ENCODE peak calls at places on chromosomes 5 and 9, in five cellular contexts. One of them, this sample, is unnamed.

GRCh38 chr5:171386861-171387254 is 791 bp upstream of the NPM1 start:
- DNase-seq in upper lobe of left lung: no peak
- DNase-seq in left lung: no peak
- DNase-seq in cardiac muscle cell: peak; percentile 35
- DNase-seq in CD4-positive, alpha-beta memory T cell: no peak
- DNase-seq in this sample: no peak

GRCh38 chr5:135492319-135492626 is 40.1 kb upstream of the TIFAB start:
- DNase-seq in left lung: no peak
- DNase-seq in upper lobe of left lung: no peak
- DNase-seq in cardiac muscle cell: no peak
- DNase-seq in CD4-positive, alpha-beta memory T cell: no peak
- DNase-seq in this sample: no peak

GRCh38 chr5:75992677-75993582 is 90.3 kb upstream of the SV2C start:
- DNase-seq in cardiac muscle cell: no peak
- DNase-seq in left lung: no peak
- DNase-seq in upper lobe of left lung: no peak
- DNase-seq in CD4-positive, alpha-beta memory T cell: no peak
- DNase-seq in this sample: no peak

GRCh38 chr9:126700903-126701819 is 87.4 kb downstream of the LMX1B start:
- DNase-seq in left lung: no peak
- DNase-seq in cardiac muscle cell: no peak
- DNase-seq in upper lobe of left lung: no peak
- DNase-seq in CD4-positive, alpha-beta memory T cell: no peak
- DNase-seq in this sample: no peak

GRCh38 chr9:109817146-109817845 is 37.3 kb downstream of the PALM2AKAP2 start:
- DNase-seq in upper lobe of left lung: no peak
- DNase-seq in CD4-positive, alpha-beta memory T cell: no peak
- DNase-seq in cardiac muscle cell: no peak
- DNase-seq in left lung: no peak
- DNase-seq in this sample: no peak

GRCh38 chr5:172833691-172834569 is at the start of gene ERGIC1:
- DNase-seq in cardiac muscle cell: peak; percentile 73
- DNase-seq in left lung: peak; percentile 97
- DNase-seq in upper lobe of left lung: peak; percentile 98
- DNase-seq in CD4-positive, alpha-beta memory T cell: peak; percentile 72
- DNase-seq in this sample: peak; percentile 53

GRCh38 chr9:99368341-99369326 is 146.6 kb downstream of the SEC61B start:
- DNase-seq in left lung: no peak
- DNase-seq in cardiac muscle cell: peak; percentile 79
- DNase-seq in CD4-positive, alpha-beta memory T cell: no peak
- DNase-seq in upper lobe of left lung: peak; percentile 53
- DNase-seq in this sample: peak; percentile 29

GRCh38 chr9:116767219-116767618 is 80.1 kb downstream of the TRIM32 start:
- DNase-seq in upper lobe of left lung: no peak
- DNase-seq in left lung: no peak
- DNase-seq in cardiac muscle cell: peak; percentile 37
- DNase-seq in CD4-positive, alpha-beta memory T cell: no peak
- DNase-seq in this sample: no peak

GRCh38 chr5:174945853-174946252 is 221.5 kb downstream of the MSX2 start:
- DNase-seq in upper lobe of left lung: no peak
- DNase-seq in cardiac muscle cell: no peak
- DNase-seq in CD4-positive, alpha-beta memory T cell: no peak
- DNase-seq in left lung: no peak
- DNase-seq in this sample: no peak

GRCh38 chr5:79702606-79703380 is 13.2 kb downstream of the CMYA5 start:
- DNase-seq in left lung: no peak
- DNase-seq in cardiac muscle cell: no peak
- DNase-seq in upper lobe of left lung: no peak
- DNase-seq in CD4-positive, alpha-beta memory T cell: no peak
- DNase-seq in this sample: peak; percentile 21

GRCh38 chr5:17794829-17795228 is 160.6 kb downstream of the TAF11L14 start:
- DNase-seq in cardiac muscle cell: no peak
- DNase-seq in CD4-positive, alpha-beta memory T cell: no peak
- DNase-seq in upper lobe of left lung: no peak
- DNase-seq in left lung: no peak
- DNase-seq in this sample: no peak

GRCh38 chr5:78420548-78420947 is 60.1 kb downstream of the SCAMP1 start:
- DNase-seq in CD4-positive, alpha-beta memory T cell: no peak
- DNase-seq in cardiac muscle cell: no peak
- DNase-seq in upper lobe of left lung: no peak
- DNase-seq in left lung: no peak
- DNase-seq in this sample: no peak

GRCh38 chr9:130985606-130986162 is 23.3 kb upstream of the LAMC3 start:
- DNase-seq in left lung: no peak
- DNase-seq in cardiac muscle cell: no peak
- DNase-seq in upper lobe of left lung: no peak
- DNase-seq in CD4-positive, alpha-beta memory T cell: no peak
- DNase-seq in this sample: no peak

GRCh38 chr9:133476531-133476930 is 2.4 kb downstream of the SLC2A6 start:
- DNase-seq in upper lobe of left lung: no peak
- DNase-seq in left lung: peak; percentile 71
- DNase-seq in cardiac muscle cell: no peak
- DNase-seq in CD4-positive, alpha-beta memory T cell: no peak
- DNase-seq in this sample: no peak

GRCh38 chr9:4927043-4927471 is 58.0 kb upstream of the JAK2 start:
- DNase-seq in CD4-positive, alpha-beta memory T cell: no peak
- DNase-seq in upper lobe of left lung: no peak
- DNase-seq in cardiac muscle cell: peak; percentile 41
- DNase-seq in left lung: no peak
- DNase-seq in this sample: no peak

GRCh38 chr5:125961150-125961549 is 462.1 kb upstream of the GRAMD2B start:
- DNase-seq in CD4-positive, alpha-beta memory T cell: no peak
- DNase-seq in cardiac muscle cell: no peak
- DNase-seq in left lung: no peak
- DNase-seq in upper lobe of left lung: no peak
- DNase-seq in this sample: no peak

GRCh38 chr9:117783828-117784227 is 79.6 kb downstream of the TLR4 start:
- DNase-seq in CD4-positive, alpha-beta memory T cell: peak; percentile 46
- DNase-seq in cardiac muscle cell: no peak
- DNase-seq in left lung: no peak
- DNase-seq in upper lobe of left lung: no peak
- DNase-seq in this sample: peak; percentile 34

GRCh38 chr5:14153932-14154646 is 10.9 kb downstream of the TRIO start:
- DNase-seq in cardiac muscle cell: peak; percentile 70
- DNase-seq in left lung: no peak
- DNase-seq in upper lobe of left lung: no peak
- DNase-seq in CD4-positive, alpha-beta memory T cell: no peak
- DNase-seq in this sample: no peak

GRCh38 chr9:20561542-20561941 is 60.8 kb downstream of the MLLT3 start:
- DNase-seq in upper lobe of left lung: no peak
- DNase-seq in left lung: no peak
- DNase-seq in CD4-positive, alpha-beta memory T cell: no peak
- DNase-seq in cardiac muscle cell: no peak
- DNase-seq in this sample: no peak

GRCh38 chr9:116234091-116234490 is 80.5 kb downstream of the PAPPA start:
- DNase-seq in left lung: no peak
- DNase-seq in upper lobe of left lung: no peak
- DNase-seq in CD4-positive, alpha-beta memory T cell: no peak
- DNase-seq in cardiac muscle cell: no peak
- DNase-seq in this sample: no peak

GRCh38 chr5:14374100-14374499 is 207.5 kb upstream of the OTULINL start:
- DNase-seq in cardiac muscle cell: no peak
- DNase-seq in upper lobe of left lung: no peak
- DNase-seq in left lung: no peak
- DNase-seq in CD4-positive, alpha-beta memory T cell: no peak
- DNase-seq in this sample: no peak

GRCh38 chr5:61245486-61245885 is 83.2 kb upstream of the SMIM15 start:
- DNase-seq in cardiac muscle cell: no peak
- DNase-seq in upper lobe of left lung: no peak
- DNase-seq in left lung: no peak
- DNase-seq in CD4-positive, alpha-beta memory T cell: no peak
- DNase-seq in this sample: no peak

GRCh38 chr9:97990259-97990658 is 7.1 kb downstream of the ANP32B start:
- DNase-seq in left lung: no peak
- DNase-seq in upper lobe of left lung: no peak
- DNase-seq in cardiac muscle cell: no peak
- DNase-seq in CD4-positive, alpha-beta memory T cell: no peak
- DNase-seq in this sample: no peak

GRCh38 chr9:6931913-6932312 is 174.1 kb downstream of the KDM4C start:
- DNase-seq in upper lobe of left lung: no peak
- DNase-seq in left lung: no peak
- DNase-seq in CD4-positive, alpha-beta memory T cell: no peak
- DNase-seq in cardiac muscle cell: no peak
- DNase-seq in this sample: no peak

GRCh38 chr5:122120957-122121356 is 8.4 kb upstream of the ZNF474 start:
- DNase-seq in left lung: no peak
- DNase-seq in cardiac muscle cell: no peak
- DNase-seq in CD4-positive, alpha-beta memory T cell: no peak
- DNase-seq in upper lobe of left lung: no peak
- DNase-seq in this sample: no peak

GRCh38 chr5:1523480-1523792 is 324 bp downstream of the LPCAT1 start:
- DNase-seq in cardiac muscle cell: no peak
- DNase-seq in CD4-positive, alpha-beta memory T cell: no peak
- DNase-seq in upper lobe of left lung: no peak
- DNase-seq in left lung: peak; percentile 85
- DNase-seq in this sample: no peak

GRCh38 chr5:96339862-96340261 is 93.2 kb downstream of the PCSK1 start:
- DNase-seq in cardiac muscle cell: no peak
- DNase-seq in left lung: no peak
- DNase-seq in CD4-positive, alpha-beta memory T cell: no peak
- DNase-seq in upper lobe of left lung: no peak
- DNase-seq in this sample: no peak

GRCh38 chr9:35548571-35548970 is 56.5 kb upstream of the TESK1 start:
- DNase-seq in CD4-positive, alpha-beta memory T cell: no peak
- DNase-seq in left lung: no peak
- DNase-seq in upper lobe of left lung: no peak
- DNase-seq in cardiac muscle cell: no peak
- DNase-seq in this sample: no peak
- H3K9me3 ChIP-seq in CD4-positive, alpha-beta memory T cell: no peaks in the 10 kb centered on the region
- H3K9me3 ChIP-seq in left lung: no peaks in the 10 kb centered on the region
- H3K9me3 ChIP-seq in upper lobe of left lung: no peaks in the 10 kb centered on the region
- H3K9me3 ChIP-seq in cardiac muscle cell: no peaks in the 10 kb centered on the region
- H3K9me3 ChIP-seq in this sample: no peaks in the 10 kb centered on the region

GRCh38 chr5:137633896-137634295 is 102.0 kb downstream of the KLHL3 start:
- DNase-seq in upper lobe of left lung: peak; percentile 29
- DNase-seq in left lung: no peak
- DNase-seq in cardiac muscle cell: no peak
- DNase-seq in CD4-positive, alpha-beta memory T cell: no peak
- DNase-seq in this sample: no peak

GRCh38 chr5:137636846-137637515 is 98.9 kb downstream of the KLHL3 start:
- DNase-seq in left lung: no peak
- DNase-seq in upper lobe of left lung: peak; percentile 45
- DNase-seq in cardiac muscle cell: no peak
- DNase-seq in CD4-positive, alpha-beta memory T cell: no peak
- DNase-seq in this sample: no peak

GRCh38 chr5:137635521-137635921 is 100.4 kb downstream of the KLHL3 start:
- DNase-seq in upper lobe of left lung: no peak
- DNase-seq in cardiac muscle cell: no peak
- DNase-seq in left lung: no peak
- DNase-seq in CD4-positive, alpha-beta memory T cell: no peak
- DNase-seq in this sample: no peak

GRCh38 chr5:137638841-137639240 is 97.0 kb downstream of the KLHL3 start:
- DNase-seq in CD4-positive, alpha-beta memory T cell: no peak
- DNase-seq in cardiac muscle cell: no peak
- DNase-seq in left lung: no peak
- DNase-seq in upper lobe of left lung: peak; percentile 40
- DNase-seq in this sample: no peak

DNA sequence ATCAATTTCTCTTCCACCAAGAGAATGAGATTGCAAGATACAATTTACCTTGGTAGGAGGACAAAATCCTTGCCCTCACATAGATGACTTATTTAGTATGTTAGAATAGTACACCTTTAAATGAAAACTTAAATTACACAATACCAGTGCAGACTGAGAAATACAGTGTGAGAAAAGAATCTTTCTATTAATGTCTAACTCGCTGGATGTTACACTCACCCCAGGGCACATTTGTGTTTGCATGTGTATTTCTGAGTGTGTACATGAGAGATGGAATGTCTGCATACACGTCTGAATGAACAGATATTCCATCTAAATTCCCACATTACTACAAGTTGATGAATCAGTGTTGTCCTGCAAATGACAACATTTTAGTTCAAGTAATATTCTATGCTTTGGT is 99.8 kb downstream of the KLHL3 start:
- DNase-seq in cardiac muscle cell: no peak
- DNase-seq in CD4-positive, alpha-beta memory T cell: no peak
- DNase-seq in upper lobe of left lung: no peak
- DNase-seq in left lung: no peak
- DNase-seq in this sample: no peak
- H3K4me3 ChIP-seq in cardiac muscle cell: no peak overlapping the region
- H3K4me3 ChIP-seq in CD4-positive, alpha-beta memory T cell: no peak overlapping the region
- H3K4me3 ChIP-seq in upper lobe of left lung: no peak overlapping the region
- H3K4me3 ChIP-seq in left lung: no peak overlapping the region
- H3K4me3 ChIP-seq in this sample: no peak overlapping the region

GRCh38 chr9:72980183-72980582 is 27.3 kb upstream of the ALDH1A1 start:
- DNase-seq in CD4-positive, alpha-beta memory T cell: no peak
- DNase-seq in left lung: no peak
- DNase-seq in upper lobe of left lung: no peak
- DNase-seq in cardiac muscle cell: no peak
- DNase-seq in this sample: no peak

GRCh38 chr9:72982161-72982799 is 29.4 kb upstream of the ALDH1A1 start:
- DNase-seq in upper lobe of left lung: no peak
- DNase-seq in cardiac muscle cell: no peak
- DNase-seq in left lung: no peak
- DNase-seq in CD4-positive, alpha-beta memory T cell: no peak
- DNase-seq in this sample: no peak

GRCh38 chr9:72983056-72983455 is 30.2 kb upstream of the ALDH1A1 start:
- DNase-seq in cardiac muscle cell: no peak
- DNase-seq in upper lobe of left lung: no peak
- DNase-seq in left lung: no peak
- DNase-seq in CD4-positive, alpha-beta memory T cell: no peak
- DNase-seq in this sample: no peak

GRCh38 chr9:72980600-72981265 is 27.9 kb upstream of the ALDH1A1 start:
- DNase-seq in cardiac muscle cell: no peak
- DNase-seq in upper lobe of left lung: no peak
- DNase-seq in left lung: no peak
- DNase-seq in CD4-positive, alpha-beta memory T cell: no peak
- DNase-seq in this sample: no peak

DNA sequence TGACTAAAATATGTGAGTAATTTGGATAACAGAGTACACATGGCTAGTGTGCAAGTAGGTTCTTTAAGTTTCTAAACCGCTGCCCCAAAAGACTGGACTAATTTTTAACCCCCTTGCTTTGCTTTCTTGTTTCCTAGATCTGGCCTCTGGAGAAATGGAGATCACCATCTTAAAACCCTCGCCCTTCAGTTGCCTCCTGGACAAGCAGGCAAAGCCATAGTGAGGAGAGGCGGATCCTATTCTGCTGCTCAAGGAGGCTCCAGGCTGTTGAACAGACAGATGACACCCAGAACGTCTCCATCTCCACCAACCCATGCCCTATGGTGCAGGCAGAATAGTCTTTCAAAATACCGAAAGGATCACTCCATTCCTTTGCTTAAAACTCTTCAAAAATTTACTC is 28.6 kb upstream of the ALDH1A1 start:
- DNase-seq in cardiac muscle cell: no peak
- DNase-seq in left lung: no peak
- DNase-seq in upper lobe of left lung: no peak
- DNase-seq in CD4-positive, alpha-beta memory T cell: no peak
- DNase-seq in this sample: no peak
- H3K27ac ChIP-seq in cardiac muscle cell: no peak overlapping the region
- H3K27ac ChIP-seq in left lung: no peak overlapping the region
- H3K27ac ChIP-seq in upper lobe of left lung: no peak overlapping the region
- H3K27ac ChIP-seq in CD4-positive, alpha-beta memory T cell: no peak overlapping the region
- H3K27ac ChIP-seq in this sample: no peak overlapping the region

GRCh38 chr5:165407352-165407751 is 1901.9 kb downstream of the MAT2B start:
- DNase-seq in cardiac muscle cell: no peak
- DNase-seq in CD4-positive, alpha-beta memory T cell: no peak
- DNase-seq in left lung: no peak
- DNase-seq in upper lobe of left lung: no peak
- DNase-seq in this sample: no peak
- H3K9me3 ChIP-seq in cardiac muscle cell: no peaks in the 10 kb centered on the region
- H3K9me3 ChIP-seq in CD4-positive, alpha-beta memory T cell: no peaks in the 10 kb centered on the region
- H3K9me3 ChIP-seq in left lung: no peaks in the 10 kb centered on the region
- H3K9me3 ChIP-seq in upper lobe of left lung: no peaks in the 10 kb centered on the region
- H3K9me3 ChIP-seq in this sample: no peaks in the 10 kb centered on the region